ENCODE peak calls at places on chromosomes 13 and 19, in seven cellular contexts. W is Peyer's patch; D is CD4-positive, alpha-beta T cell; V is pancreas; P is hepatocyte; J is AG04450; R is psoas muscle. Y is an unnamed sample.

GRCh38 chr13:101390461-101390860 is 25.8 kb downstream of the NALCN start:
- DNase-seq in W (no peak), D (no peak), V (no peak), P (no peak), J (no peak), R (no peak), Y (no peak)

GRCh38 chr19:17871878-17872250 is at the start of gene SLC5A5:
- DNase-seq in W (no peak), D (no peak), V (no peak), P (no peak), J (no peak), R (no peak), Y (no peak)

GRCh38 chr19:42297034-42297433 is 4.9 kb upstream of the PRR19 start:
- DNase-seq in W (no peak), D (no peak), V (no peak), P (no peak), J (no peak), R (no peak), Y (no peak)

GRCh38 chr13:98664047-98664446 is 87.1 kb upstream of the STK24 start:
- DNase-seq in W (no peak), D (no peak), V (no peak), P (no peak), J (no peak), R (no peak), Y (no peak)

GRCh38 chr19:18590273-18591272 is 2.0 kb downstream of the REX1BD start:
- DNase-seq in W (no peak), D (no peak), V (no peak), P (peak; percentile 79), J (no peak), R (peak; percentile 76), Y (no peak)

GRCh38 chr13:75170321-75170720 is 311.6 kb downstream of the TBC1D4 start:
- DNase-seq in W (no peak), D (no peak), V (no peak), P (no peak), J (no peak), R (no peak), Y (no peak)

GRCh38 chr19:51141181-51141580 is 920 bp upstream of the SIGLEC7 start:
- DNase-seq in W (no peak), D (no peak), V (no peak), P (no peak), J (no peak), R (no peak), Y (no peak)

GRCh38 chr13:30196025-30196424 is 111.3 kb downstream of the KATNAL1 start:
- DNase-seq in W (no peak), D (no peak), V (no peak), P (no peak), J (no peak), R (no peak), Y (no peak)

GRCh38 chr13:61727714-61728275 is 312.1 kb upstream of the PCDH20 start:
- DNase-seq in W (no peak), D (no peak), V (no peak), P (no peak), J (no peak), R (no peak), Y (no peak)

GRCh38 chr19:58020985-58021384 is 12.8 kb upstream of the ZSCAN1 start:
- DNase-seq in W (no peak), D (no peak), V (no peak), P (no peak), J (no peak), R (no peak), Y (no peak)

GRCh38 chr13:20714563-20715339 is 11.3 kb downstream of the IL17D start:
- DNase-seq in W (no peak), D (no peak), V (no peak), P (peak; percentile 48), J (peak; percentile 24), R (peak; percentile 84), Y (no peak)

GRCh38 chr13:112729408-112729807 is 39.6 kb downstream of the ATP11A start:
- DNase-seq in W (no peak), D (no peak), V (no peak), P (no peak), J (no peak), R (peak; percentile 50), Y (no peak)

GRCh38 chr13:36887758-36888521 is 32.1 kb downstream of the SMAD9 start:
- DNase-seq in W (no peak), D (no peak), V (no peak), P (no peak), J (no peak), R (no peak), Y (no peak)

GRCh38 chr13:69793803-69794453 is 313.7 kb upstream of the ATXN8OS start:
- DNase-seq in W (no peak), D (no peak), V (no peak), P (no peak), J (no peak), R (no peak), Y (no peak)

GRCh38 chr13:18232994-18233782 is 948.4 kb downstream of the TUBA3C start:
- DNase-seq in W (no peak), D (no peak), V (no peak), P (no peak), J (no peak), R (no peak), Y (no peak)

GRCh38 chr13:46296920-46297319 is 85.2 kb downstream of the LRRC63 start:
- DNase-seq in W (no peak), D (no peak), V (no peak), P (peak; percentile 38), J (peak; percentile 24), R (no peak), Y (no peak)

GRCh38 chr13:23811366-23812027 is 77.7 kb downstream of the MIPEP start:
- DNase-seq in W (no peak), D (no peak), V (no peak), P (no peak), J (no peak), R (no peak), Y (no peak)

GRCh38 chr13:20713751-20714150 is 10.3 kb downstream of the IL17D start:
- DNase-seq in W (no peak), D (no peak), V (no peak), P (no peak), J (no peak), R (peak; percentile 59), Y (no peak)

GRCh38 chr19:756232-756631 is 5.3 kb downstream of the MISP start:
- DNase-seq in W (no peak), D (no peak), V (no peak), P (no peak), J (no peak), R (no peak), Y (no peak)

DNA sequence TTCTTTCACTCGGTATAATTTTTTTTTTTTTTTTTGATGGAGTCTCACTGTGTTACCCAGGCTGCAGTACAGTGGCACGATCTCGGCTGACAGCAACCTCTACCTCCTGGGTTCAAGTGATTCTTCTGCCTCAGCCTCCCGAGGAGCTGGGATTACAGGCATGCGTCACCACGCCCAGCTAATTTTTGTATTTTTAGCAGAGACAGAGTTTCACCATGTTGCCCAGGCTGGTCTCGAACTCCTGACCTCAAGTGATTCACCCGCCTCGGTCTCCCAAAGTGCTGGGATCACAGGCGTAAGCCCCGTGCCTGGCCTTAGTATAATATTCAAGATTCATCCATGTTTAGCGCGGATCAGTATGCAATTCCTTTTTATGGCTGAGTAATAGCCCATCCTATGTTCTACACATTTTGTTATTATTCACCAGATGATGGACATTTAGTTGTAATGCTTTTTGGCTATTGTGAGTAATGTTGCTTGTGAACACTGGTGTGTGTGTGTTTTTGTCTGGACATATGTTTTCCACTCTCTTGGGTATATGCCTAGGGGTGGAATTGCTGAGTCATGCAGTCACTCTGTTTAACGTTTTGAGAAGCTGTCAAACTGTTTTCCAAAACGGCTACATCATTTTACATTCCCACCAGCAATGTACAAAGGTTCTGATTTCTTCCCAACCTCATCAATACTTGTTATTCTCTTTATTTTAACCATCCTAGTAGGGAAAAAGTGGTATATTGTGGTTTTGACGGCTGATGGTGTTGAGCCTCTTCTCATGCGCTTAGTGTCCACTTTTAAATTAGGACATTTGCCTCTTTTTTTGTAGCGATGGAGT is 22.9 kb downstream of the PLEKHF1 start:
- DNase-seq in W (no peak), D (no peak), V (no peak), P (no peak), J (no peak), R (no peak), Y (no peak)
- H3K27me3 ChIP-seq in W (no peaks in the 10 kb centered on the region), D (no peaks in the 10 kb centered on the region), V (no peaks in the 10 kb centered on the region), P (no peaks in the 10 kb centered on the region), J (no peaks in the 10 kb centered on the region), R (no peaks in the 10 kb centered on the region), Y (no peaks in the 10 kb centered on the region)

GRCh38 chr19:2283835-2284507 is 2.0 kb upstream of the PEAK3 start:
- DNase-seq in W (no peak), D (no peak), V (no peak), P (no peak), J (no peak), R (no peak), Y (no peak)
- H3K27me3 ChIP-seq in W (no peaks in the 10 kb centered on the region), D (no peaks in the 10 kb centered on the region), V (no peaks in the 10 kb centered on the region), P (peaks cover 37% of the 10 kb centered on the region), J (peaks cover 21% of the 10 kb centered on the region), R (no peaks in the 10 kb centered on the region), Y (no peaks in the 10 kb centered on the region)

GRCh38 chr19:3370728-3371591 is 4.6 kb downstream of the NFIC start:
- DNase-seq in W (no peak), D (no peak), V (no peak), P (no peak), J (no peak), R (no peak), Y (peak; percentile 82)

GRCh38 chr19:3373971-3374368 is 7.6 kb downstream of the NFIC start:
- DNase-seq in W (no peak), D (no peak), V (no peak), P (no peak), J (no peak), R (no peak), Y (no peak)

GRCh38 chr19:3370214-3370720 is 3.9 kb downstream of the NFIC start:
- DNase-seq in W (no peak), D (no peak), V (no peak), P (peak; percentile 49), J (no peak), R (no peak), Y (no peak)

GRCh38 chr19:3374369-3375112 is 8.2 kb downstream of the NFIC start:
- DNase-seq in W (no peak), D (no peak), V (peak; percentile 91), P (no peak), J (no peak), R (peak; percentile 87), Y (peak; percentile 97)

DNA sequence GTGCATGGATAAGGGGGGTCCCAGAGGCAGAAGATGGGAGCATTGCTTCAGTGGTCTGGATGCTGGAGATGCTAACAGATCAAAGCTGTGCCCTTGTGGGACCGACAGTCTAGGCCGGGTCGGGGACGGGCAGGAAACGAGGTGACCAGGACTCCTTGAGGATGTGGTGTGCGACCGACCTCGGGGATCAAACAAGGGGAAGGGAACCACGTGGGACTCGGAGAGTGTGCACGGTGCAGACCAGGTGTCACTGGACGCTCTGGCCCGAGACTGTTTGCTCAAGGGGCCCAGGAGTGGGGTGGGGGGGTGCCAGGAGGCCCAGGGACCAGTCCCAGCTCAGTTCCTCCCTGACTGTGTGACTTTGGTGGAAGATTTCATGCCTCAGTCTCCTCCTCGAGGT is 6.0 kb downstream of the NFIC start:
- DNase-seq in W (no peak), D (no peak), V (no peak), P (no peak), J (no peak), R (no peak), Y (no peak)
- H3K27me3 ChIP-seq in W (no peaks in the 10 kb centered on the region), D (no peaks in the 10 kb centered on the region), V (no peaks in the 10 kb centered on the region), P (peaks cover 39% of the 10 kb centered on the region), J (no peaks in the 10 kb centered on the region), R (no peaks in the 10 kb centered on the region), Y (no peaks in the 10 kb centered on the region)

DNA sequence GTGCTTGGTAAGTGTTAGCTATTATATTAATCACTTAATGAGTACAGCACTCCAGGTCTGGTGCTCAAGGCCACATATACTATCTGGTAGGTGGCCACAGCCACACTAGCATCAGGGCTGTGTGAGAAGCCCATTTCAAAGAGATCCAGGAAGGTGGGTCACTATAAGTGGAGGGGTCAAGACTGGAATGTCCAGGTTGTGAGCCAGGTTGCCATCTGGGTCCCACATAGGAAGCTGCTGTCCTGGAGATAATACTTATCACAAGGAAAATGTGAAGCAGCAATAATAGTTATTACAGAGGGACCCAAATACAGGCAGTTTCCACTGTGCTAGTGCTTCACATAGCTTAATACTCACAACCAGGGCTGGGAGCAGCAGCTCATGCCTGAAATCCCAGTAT is 13.1 kb downstream of the C19orf47 start:
- DNase-seq in W (no peak), D (no peak), V (no peak), P (no peak), J (no peak), R (no peak), Y (no peak)
- H3K27me3 ChIP-seq in W (no peaks in the 10 kb centered on the region), D (no peaks in the 10 kb centered on the region), V (no peaks in the 10 kb centered on the region), P (no peaks in the 10 kb centered on the region), J (no peaks in the 10 kb centered on the region), R (no peaks in the 10 kb centered on the region), Y (no peaks in the 10 kb centered on the region)